ENCODE peak calls at places on chromosomes 5 and 9, in six cellular contexts. Q is GM12892, J is H1, R is K562, E is GM12878, U is HepG2. W is an unnamed sample.

GRCh38 chr9:95090871-95091573 is 226.5 kb downstream of the FANCC start:
- DNase-seq in Q (no peak), J (no peak), R (peak; percentile 18), E (no peak), U (no peak), W (no peak)

GRCh38 chr5:154631141-154631540 is 124.0 kb upstream of the LARP1 start:
- DNase-seq in Q (no peak), J (no peak), R (no peak), E (no peak), U (no peak), W (no peak)

GRCh38 chr5:175206651-175207050 is 237.3 kb downstream of the DRD1 start:
- DNase-seq in Q (no peak), J (no peak), R (no peak), E (no peak), U (no peak), W (no peak)

GRCh38 chr9:96615421-96615820 is 4.2 kb downstream of the CDC14B start:
- DNase-seq in Q (no peak), J (no peak), R (no peak), E (no peak), U (no peak), W (no peak)

GRCh38 chr5:1962619-1963355 is 80.1 kb upstream of the IRX4 start:
- DNase-seq in Q (no peak), J (no peak), R (no peak), E (no peak), U (no peak), W (no peak)

GRCh38 chr9:136267261-136268111 is 21.9 kb upstream of the QSOX2 start:
- DNase-seq in Q (peak; percentile 100), J (peak; percentile 58), R (peak; percentile 99), E (no peak), U (peak; percentile 54), W (peak; percentile 99)

GRCh38 chr5:54243483-54244080 is 66.8 kb downstream of the ARL15 start:
- DNase-seq in Q (no peak), J (no peak), R (peak; percentile 35), E (no peak), U (peak; percentile 31), W (no peak)

GRCh38 chr5:40572947-40573346 is 106.8 kb upstream of the PTGER4 start:
- DNase-seq in Q (no peak), J (no peak), R (no peak), E (no peak), U (no peak), W (no peak)

GRCh38 chr9:109331353-109331752 is 10.5 kb upstream of the EPB41L4B start:
- DNase-seq in Q (no peak), J (no peak), R (no peak), E (no peak), U (no peak), W (no peak)

GRCh38 chr5:116982035-116982434 is 407.4 kb upstream of the SEMA6A start:
- DNase-seq in Q (no peak), J (no peak), R (no peak), E (no peak), U (no peak), W (no peak)

GRCh38 chr5:72837524-72838096 is 21.1 kb downstream of the TNPO1 start:
- DNase-seq in Q (no peak), J (no peak), R (no peak), E (no peak), U (no peak), W (no peak)

GRCh38 chr5:82183828-82184227 is 94.3 kb downstream of the RPS23 start:
- DNase-seq in Q (no peak), J (no peak), R (no peak), E (peak; percentile 17), U (no peak), W (no peak)

GRCh38 chr9:3475300-3476020 is 50.3 kb downstream of the RFX3 start:
- DNase-seq in Q (no peak), J (no peak), R (no peak), E (peak; percentile 78), U (peak; percentile 27), W (no peak)

GRCh38 chr9:88880194-88880593 is 111.1 kb upstream of the S1PR3 start:
- DNase-seq in Q (no peak), J (no peak), R (no peak), E (no peak), U (no peak), W (no peak)

GRCh38 chr5:160260881-160261815 is 31.8 kb downstream of the FABP6 start:
- DNase-seq in Q (no peak), J (no peak), R (peak; percentile 93), E (no peak), U (peak; percentile 50), W (no peak)

GRCh38 chr9:89172398-89172797 is 6.2 kb downstream of the SHC3 start:
- DNase-seq in Q (no peak), J (no peak), R (no peak), E (no peak), U (no peak), W (no peak)

GRCh38 chr5:98779264-98779877 is 5.9 kb downstream of the RGMB start:
- DNase-seq in Q (no peak), J (no peak), R (no peak), E (no peak), U (peak; percentile 87), W (no peak)

GRCh38 chr5:176388003-176388340 is 426 bp downstream of the NOP16 start:
- DNase-seq in Q (no peak), J (no peak), R (peak; percentile 69), E (no peak), U (peak; percentile 31), W (no peak)

GRCh38 chr5:169602535-169602934 is 19.0 kb downstream of the SPDL1 start:
- DNase-seq in Q (no peak), J (no peak), R (no peak), E (no peak), U (no peak), W (no peak)

GRCh38 chr5:126971455-126972019 is 58.8 kb downstream of the MARCHF3 start:
- DNase-seq in Q (no peak), J (no peak), R (peak; percentile 66), E (no peak), U (no peak), W (no peak)

GRCh38 chr5:132251220-132251725 is 6.2 kb upstream of the PDLIM4 start:
- DNase-seq in Q (no peak), J (no peak), R (no peak), E (no peak), U (no peak), W (no peak)

GRCh38 chr5:86979801-86980510 is 287.7 kb upstream of the RASA1 start:
- DNase-seq in Q (no peak), J (no peak), R (no peak), E (no peak), U (peak; percentile 3), W (no peak)

GRCh38 chr5:15715535-15715934 is 215.6 kb downstream of the FBXL7 start:
- DNase-seq in Q (no peak), J (no peak), R (no peak), E (no peak), U (no peak), W (no peak)

GRCh38 chr9:98175013-98175679 is 17.3 kb downstream of the CORO2A start:
- DNase-seq in Q (no peak), J (no peak), R (no peak), E (no peak), U (peak; percentile 92), W (no peak)

GRCh38 chr9:98171176-98171925 is 21.1 kb downstream of the CORO2A start:
- DNase-seq in Q (no peak), J (no peak), R (no peak), E (no peak), U (no peak), W (no peak)

GRCh38 chr9:98173181-98173580 is 19.3 kb downstream of the CORO2A start:
- DNase-seq in Q (no peak), J (no peak), R (no peak), E (no peak), U (no peak), W (no peak)

GRCh38 chr9:98175762-98176161 is 16.7 kb downstream of the CORO2A start:
- DNase-seq in Q (no peak), J (no peak), R (no peak), E (no peak), U (no peak), W (no peak)

DNA sequence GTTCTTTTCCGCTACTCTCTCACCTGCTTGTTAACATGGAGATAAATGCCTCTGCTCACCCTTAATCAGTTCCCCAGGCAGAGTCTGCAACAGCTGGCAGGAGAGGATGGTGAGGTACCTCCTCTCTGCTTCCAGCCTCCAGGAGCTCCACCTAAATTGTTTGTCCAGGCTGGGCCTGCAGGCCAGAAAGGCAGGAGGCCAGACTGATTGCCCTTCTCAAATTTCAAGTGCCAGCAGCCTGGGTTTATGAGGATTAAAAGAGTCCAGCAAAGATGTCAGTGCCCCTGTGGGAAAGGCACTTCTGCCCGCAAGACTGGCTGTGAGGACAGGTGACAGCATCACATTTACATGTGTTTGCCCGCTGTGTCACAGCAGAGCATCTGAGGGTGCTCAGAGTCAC is 19.8 kb downstream of the CORO2A start:
- DNase-seq in Q (no peak), J (no peak), R (no peak), E (no peak), U (peak; percentile 40), W (no peak)
- TF ChIP-seq TAF1 in Q (no peak), J (no peak), R (no peak), E (no peak), U (no peak), W (no peak)

GRCh38 chr5:120463991-120464626 is at the start of gene PRR16:
- DNase-seq in Q (no peak), J (peak; percentile 13), R (peak; percentile 22), E (no peak), U (no peak), W (peak; percentile 42)
- TF ChIP-seq POLR2A in Q (no peak), J (no peak), R (no peak), E (no peak), U (no peak), W (no peak)

GRCh38 chr5:139019880-139020279 is 144.7 kb upstream of the LRRTM2 start:
- DNase-seq in Q (no peak), J (no peak), R (no peak), E (no peak), U (no peak), W (no peak)

GRCh38 chr5:139017624-139018023 is 142.5 kb upstream of the LRRTM2 start:
- DNase-seq in Q (no peak), J (no peak), R (peak; percentile 2), E (no peak), U (no peak), W (no peak)

GRCh38 chr5:139012170-139012569 is 137.0 kb upstream of the LRRTM2 start:
- DNase-seq in Q (no peak), J (no peak), R (no peak), E (no peak), U (no peak), W (no peak)

GRCh38 chr5:139016186-139016585 is 141.1 kb upstream of the LRRTM2 start:
- DNase-seq in Q (no peak), J (no peak), R (no peak), E (no peak), U (no peak), W (no peak)

DNA sequence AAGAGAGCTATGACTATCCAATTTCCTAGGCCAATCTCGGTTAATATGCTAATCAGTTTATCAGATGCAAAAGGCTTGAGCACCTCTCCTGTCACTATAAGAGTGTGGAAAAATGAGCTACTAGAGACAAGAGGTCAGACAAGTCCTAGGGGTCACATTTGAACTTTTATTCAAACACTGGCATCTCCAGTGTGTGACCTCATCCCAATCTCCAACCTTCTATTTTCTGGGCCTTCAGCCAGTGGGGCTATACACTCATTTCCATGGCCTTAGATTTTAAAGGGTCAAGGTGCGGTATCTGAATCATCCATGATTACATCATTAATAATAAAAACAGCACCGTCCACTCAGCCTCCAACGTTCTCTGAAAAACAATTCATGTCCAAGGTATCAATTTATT is 139.6 kb upstream of the LRRTM2 start:
- DNase-seq in Q (no peak), J (no peak), R (no peak), E (no peak), U (no peak), W (no peak)
- TF ChIP-seq POLR2AphosphoS5 in Q (no peak), J (no peak), R (no peak), E (no peak), U (no peak), W (no peak)

GRCh38 chr5:9339206-9339818 is 206.6 kb downstream of the SEMA5A start:
- DNase-seq in Q (no peak), J (no peak), R (peak; percentile 61), E (no peak), U (peak; percentile 3), W (no peak)
- TF ChIP-seq TAF1 in Q (no peak), J (no peak), R (no peak), E (no peak), U (no peak), W (no peak)